ENCODE peak calls at places on chromosomes 11 and 22, in nine cellular contexts. F is retinal pigment epithelial cell, V is right lobe of liver, P is endothelial cell, N is heart left ventricle, L is A549, Z is B cell, H is adrenal gland, R is AG10803. Q is an unnamed sample.

GRCh38 chr11:71236836-71237475 is 15.4 kb downstream of the SHANK2 start:
- DNase-seq in F (no peak), V (peak), P (no peak), N (no peak), L (no peak), Z (no peak), H (no peak), R (no peak), Q (no peak)

GRCh38 chr11:64850979-64851567 is 6.6 kb upstream of the CDC42BPG start:
- DNase-seq in F (no peak), V (no peak), P (no peak), N (no peak), L (no peak), Z (peak), H (no peak), R (no peak), Q (peak)

GRCh38 chr22:48209473-48210271 is 1447.2 kb downstream of the TBC1D22A start:
- DNase-seq in F (no peak), V (no peak), P (no peak), N (no peak), L (no peak), Z (no peak), H (no peak), R (no peak), Q (no peak)

GRCh38 chr11:69333149-69333710 is 39.3 kb downstream of the MYEOV start:
- DNase-seq in F (no peak), V (peak), P (no peak), N (no peak), L (no peak), Z (no peak), H (no peak), R (no peak), Q (no peak)

GRCh38 chr11:121426476-121427454 is 25.3 kb upstream of the SORL1 start:
- DNase-seq in F (no peak), V (peak), P (peak), N (peak), L (peak), Z (peak), H (no peak), R (no peak), Q (peak)

GRCh38 chr11:23885801-23886200 is 611.1 kb upstream of the LUZP2 start:
- DNase-seq in F (no peak), V (no peak), P (no peak), N (no peak), L (no peak), Z (no peak), H (no peak), R (no peak), Q (no peak)

GRCh38 chr11:62535802-62536201 is 10.8 kb downstream of the AHNAK start:
- DNase-seq in F (no peak), V (no peak), P (no peak), N (no peak), L (no peak), Z (no peak), H (no peak), R (no peak), Q (no peak)

GRCh38 chr22:25081409-25081824 is 118.2 kb upstream of the CRYBB3 start:
- DNase-seq in F (no peak), V (no peak), P (peak), N (no peak), L (peak), Z (no peak), H (no peak), R (no peak), Q (peak)

GRCh38 chr22:17303840-17304779 is 65.2 kb upstream of the CECR2 start:
- DNase-seq in F (no peak), V (no peak), P (no peak), N (no peak), L (no peak), Z (peak), H (no peak), R (no peak), Q (peak)

GRCh38 chr11:72138821-72139390 is 3.4 kb downstream of the FOLR3 start:
- DNase-seq in F (no peak), V (peak), P (no peak), N (no peak), L (no peak), Z (no peak), H (no peak), R (no peak), Q (no peak)

GRCh38 chr11:74694136-74694535 is 37.1 kb downstream of the CHRDL2 start:
- DNase-seq in F (no peak), V (no peak), P (no peak), N (no peak), L (no peak), Z (no peak), H (no peak), R (peak), Q (no peak)
- TF ChIP-seq CTCF in F (peak), V (no peak), P (no peak), N (no peak), L (peak), Z (no peak), H (no peak), R (peak), Q (no peak)

GRCh38 chr11:130892847-130893246 is 23.4 kb downstream of the SNX19 start:
- DNase-seq in F (no peak), V (no peak), P (peak), N (no peak), L (no peak), Z (no peak), H (no peak), R (no peak), Q (no peak)

GRCh38 chr11:130886704-130887103 is 29.6 kb downstream of the SNX19 start:
- DNase-seq in F (no peak), V (no peak), P (no peak), N (no peak), L (no peak), Z (no peak), H (no peak), R (no peak), Q (no peak)

GRCh38 chr11:130891326-130891725 is 25.0 kb downstream of the SNX19 start:
- DNase-seq in F (no peak), V (no peak), P (no peak), N (no peak), L (no peak), Z (no peak), H (no peak), R (peak), Q (no peak)

GRCh38 chr11:130888790-130889189 is 27.5 kb downstream of the SNX19 start:
- DNase-seq in F (no peak), V (no peak), P (no peak), N (no peak), L (no peak), Z (no peak), H (no peak), R (no peak), Q (no peak)

DNA sequence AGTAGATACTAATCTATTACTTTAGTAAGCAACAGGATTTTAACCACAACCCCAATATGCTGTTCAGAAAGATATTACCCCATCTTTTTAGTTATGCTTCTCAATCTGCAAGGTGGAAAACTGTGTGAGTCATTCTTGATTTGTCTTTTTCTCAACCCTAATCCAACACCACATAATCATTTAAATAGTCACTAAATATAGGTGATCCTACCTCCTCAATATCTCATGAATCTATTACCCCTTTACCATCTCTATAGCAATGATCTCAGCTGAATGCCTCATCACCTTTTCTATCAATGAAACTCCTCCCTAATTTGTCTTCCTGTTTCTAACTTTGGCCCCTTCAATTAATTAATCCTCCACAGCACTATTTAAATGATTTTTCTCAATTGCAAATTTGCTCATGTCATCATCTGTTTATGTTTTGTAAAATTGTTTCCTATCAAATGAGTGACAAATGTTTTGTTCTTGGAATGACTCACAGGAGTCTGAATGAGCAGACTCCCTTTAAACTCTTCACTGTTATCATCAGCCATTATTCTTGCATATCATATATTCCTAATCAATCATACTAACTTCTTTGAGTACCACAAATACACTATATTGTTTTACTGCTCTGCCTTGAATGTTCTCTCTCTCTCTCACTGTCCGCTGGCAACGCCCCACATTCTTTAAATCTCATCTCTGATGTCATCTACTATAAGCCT is 26.1 kb downstream of the SNX19 start:
- DNase-seq in F (no peak), V (no peak), P (no peak), N (no peak), L (no peak), Z (no peak), H (no peak), R (no peak), Q (no peak)
- TF ChIP-seq CTCF in F (no peak), V (no peak), P (no peak), N (no peak), L (no peak), Z (no peak), H (no peak), R (no peak), Q (no peak)

DNA sequence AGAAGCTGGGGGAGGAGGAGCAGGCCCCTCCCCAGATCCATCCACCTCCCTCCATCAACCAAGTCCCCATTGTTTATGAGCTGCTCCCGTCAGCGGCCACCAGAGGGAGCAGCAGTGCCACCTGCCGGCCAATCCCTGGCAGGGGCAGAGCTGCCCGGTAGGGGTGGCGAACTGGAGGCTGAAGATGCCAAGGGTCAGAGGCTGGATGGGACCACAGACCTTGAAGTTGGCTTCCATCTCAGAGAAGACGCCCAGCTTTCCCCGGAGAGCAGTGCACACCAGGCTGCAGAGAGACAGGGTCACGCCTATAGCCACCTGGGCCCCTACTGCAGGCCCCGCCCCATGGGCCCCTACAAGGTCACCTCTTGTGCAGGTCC is 3.6 kb downstream of the FIBP start:
- DNase-seq in F (no peak), V (peak), P (peak), N (peak), L (peak), Z (peak), H (peak), R (peak), Q (peak)
- TF ChIP-seq CTCF in F (peak), V (peak), P (peak), N (peak), L (peak), Z (peak), H (peak), R (peak), Q (peak)

GRCh38 chr11:86688398-86689179 is 16.2 kb upstream of the ME3 start:
- DNase-seq in F (peak), V (no peak), P (no peak), N (no peak), L (no peak), Z (no peak), H (peak), R (peak), Q (peak)
- TF ChIP-seq CTCF in F (no peak), V (no peak), P (no peak), N (no peak), L (no peak), Z (no peak), H (no peak), R (no peak), Q (no peak)

DNA sequence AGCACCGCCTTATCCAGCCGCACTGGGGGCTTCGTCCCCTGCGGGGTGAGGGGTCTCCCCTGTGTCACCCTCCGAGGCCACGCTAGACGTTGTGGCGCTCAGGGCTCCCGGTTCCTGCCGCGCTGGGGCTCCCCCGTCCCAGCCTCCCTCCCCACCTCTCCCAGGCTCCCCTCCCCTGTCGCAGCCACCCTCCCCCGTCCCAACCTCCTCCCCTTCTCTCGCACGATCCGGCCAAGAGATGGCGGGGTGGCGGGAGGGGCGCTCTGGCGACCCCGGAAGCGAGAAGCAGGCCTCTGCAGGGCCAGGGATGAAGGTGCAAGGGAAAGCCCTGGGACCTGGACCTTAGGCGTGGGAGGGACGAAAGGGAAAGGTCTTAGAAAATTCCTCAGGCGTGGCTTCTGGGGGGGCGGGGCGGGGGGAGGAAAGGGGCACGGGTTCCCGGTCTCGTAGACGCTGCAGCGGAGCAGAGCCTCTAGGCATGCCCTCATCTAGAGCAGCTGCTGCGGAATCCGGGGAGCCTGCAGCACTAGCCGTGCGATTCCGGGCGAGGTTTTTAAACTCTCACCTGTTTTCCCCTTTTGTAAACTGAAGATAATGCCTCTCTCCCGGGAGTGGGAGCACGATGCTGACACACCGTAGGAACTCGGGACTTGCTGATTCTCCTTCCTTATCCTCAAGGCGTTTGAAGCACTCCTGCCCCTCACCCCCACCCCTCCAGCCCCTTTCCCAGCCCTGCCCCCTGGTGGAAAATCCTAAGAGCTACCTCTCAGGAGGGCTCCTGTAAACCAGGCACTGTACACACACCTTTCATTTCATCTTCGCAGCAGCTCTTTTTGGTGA is 14.4 kb downstream of the KCNJ5 start:
- DNase-seq in F (no peak), V (no peak), P (peak), N (no peak), L (peak), Z (peak), H (peak), R (no peak), Q (peak)
- TF ChIP-seq CTCF in F (peak), V (peak), P (peak), N (peak), L (peak), Z (peak), H (peak), R (peak), Q (peak)

Q was measured in GM10248.